ENCODE peak calls at places on chromosomes 11 and 22, in five cellular contexts. One of them, this sample, is unnamed.

GRCh38 chr11:19519344-19519743 is 193.3 kb upstream of the NAV2 start:
- DNase-seq in AG08396: no peak
- DNase-seq in HS-5: no peak
- DNase-seq in activated naive CD4-positive, alpha-beta T cell: no peak
- DNase-seq in renal cortical epithelial cell: no peak
- DNase-seq in this sample: no peak

GRCh38 chr11:73258104-73258684 is 13.9 kb upstream of the P2RY6 start:
- DNase-seq in renal cortical epithelial cell: peak
- DNase-seq in activated naive CD4-positive, alpha-beta T cell: no peak
- DNase-seq in AG08396: no peak
- DNase-seq in HS-5: no peak
- DNase-seq in this sample: no peak

GRCh38 chr11:121567988-121568387 is 115.2 kb upstream of the SORL1-AS1 start:
- DNase-seq in activated naive CD4-positive, alpha-beta T cell: no peak
- DNase-seq in HS-5: no peak
- DNase-seq in renal cortical epithelial cell: no peak
- DNase-seq in AG08396: no peak
- DNase-seq in this sample: no peak

GRCh38 chr11:118370774-118371173 is 11.4 kb downstream of the UBE4A start:
- DNase-seq in HS-5: no peak
- DNase-seq in activated naive CD4-positive, alpha-beta T cell: no peak
- DNase-seq in AG08396: no peak
- DNase-seq in renal cortical epithelial cell: no peak
- DNase-seq in this sample: no peak

GRCh38 chr11:35337136-35337918 is 82.0 kb downstream of the SLC1A2 start:
- DNase-seq in renal cortical epithelial cell: peak
- DNase-seq in AG08396: peak
- DNase-seq in activated naive CD4-positive, alpha-beta T cell: no peak
- DNase-seq in HS-5: peak
- DNase-seq in this sample: peak

GRCh38 chr22:29265929-29266328 is 1.9 kb downstream of the RHBDD3 start:
- DNase-seq in AG08396: no peak
- DNase-seq in HS-5: no peak
- DNase-seq in renal cortical epithelial cell: no peak
- DNase-seq in activated naive CD4-positive, alpha-beta T cell: no peak
- DNase-seq in this sample: no peak

GRCh38 chr11:124793466-124794278 is 6.5 kb downstream of the MSANTD2 start:
- DNase-seq in activated naive CD4-positive, alpha-beta T cell: no peak
- DNase-seq in renal cortical epithelial cell: peak
- DNase-seq in HS-5: no peak
- DNase-seq in AG08396: peak
- DNase-seq in this sample: peak

GRCh38 chr11:12376259-12376971 is 956 bp upstream of the PARVA start:
- DNase-seq in activated naive CD4-positive, alpha-beta T cell: no peak
- DNase-seq in HS-5: no peak
- DNase-seq in AG08396: peak
- DNase-seq in renal cortical epithelial cell: peak
- DNase-seq in this sample: no peak

GRCh38 chr22:19750666-19751490 is 9.7 kb upstream of the TBX1 start:
- DNase-seq in renal cortical epithelial cell: peak
- DNase-seq in HS-5: no peak
- DNase-seq in AG08396: peak
- DNase-seq in activated naive CD4-positive, alpha-beta T cell: no peak
- DNase-seq in this sample: no peak

GRCh38 chr11:117426297-117426685 is 98.6 kb downstream of the CEP164 start:
- DNase-seq in renal cortical epithelial cell: peak
- DNase-seq in AG08396: peak
- DNase-seq in activated naive CD4-positive, alpha-beta T cell: peak
- DNase-seq in HS-5: no peak
- DNase-seq in this sample: no peak

GRCh38 chr11:65810046-65810868 is 23.4 kb downstream of the OVOL1 start:
- DNase-seq in HS-5: no peak
- DNase-seq in AG08396: no peak
- DNase-seq in activated naive CD4-positive, alpha-beta T cell: no peak
- DNase-seq in renal cortical epithelial cell: no peak
- DNase-seq in this sample: no peak

GRCh38 chr11:105398636-105399035 is 211.2 kb upstream of the GRIA4 start:
- DNase-seq in AG08396: no peak
- DNase-seq in HS-5: no peak
- DNase-seq in activated naive CD4-positive, alpha-beta T cell: no peak
- DNase-seq in renal cortical epithelial cell: no peak
- DNase-seq in this sample: no peak

GRCh38 chr11:95453616-95454118 is 222.7 kb upstream of the SESN3 start:
- DNase-seq in activated naive CD4-positive, alpha-beta T cell: no peak
- DNase-seq in HS-5: no peak
- DNase-seq in renal cortical epithelial cell: peak
- DNase-seq in AG08396: no peak
- DNase-seq in this sample: peak

GRCh38 chr22:28822930-28823481 is 22.6 kb upstream of the XBP1 start:
- DNase-seq in HS-5: no peak
- DNase-seq in AG08396: no peak
- DNase-seq in activated naive CD4-positive, alpha-beta T cell: no peak
- DNase-seq in renal cortical epithelial cell: peak
- DNase-seq in this sample: no peak

GRCh38 chr11:15826826-15827225 is 529.5 kb downstream of the SOX6 start:
- DNase-seq in renal cortical epithelial cell: no peak
- DNase-seq in HS-5: no peak
- DNase-seq in activated naive CD4-positive, alpha-beta T cell: no peak
- DNase-seq in AG08396: peak
- DNase-seq in this sample: no peak

This sample was measured in foreskin keratinocyte.